ENCODE peak calls at places on chromosome 10, in six cellular contexts. N is NCI-H187; W is fibroblast of lung; S is GDM1; U is stimulated activated CD4-positive, alpha-beta T cell treated with anti-CD3 and anti-CD28 coated beads, Interleukin-15, amount 100 ng/mL, for 24 hours; P is stimulated activated CD8-positive, alpha-beta memory T cell treated with anti-CD3 and anti-CD28 coated beads, Interleukin-7, amount 100 ng/mL, for 1 hour. V is an unnamed sample.
A peak's percentile ranks its signal among the peaks of the same experiment; 100 is the strongest.

GRCh38 chr10:119302591-119303253 is 95.4 kb downstream of the GRK5 start:
- DNase-seq in N (no peak), W (no peak), S (no peak), U (no peak), P (no peak), V (no peak)

GRCh38 chr10:131777921-131778320 is 122.9 kb upstream of the PPP2R2D start:
- DNase-seq in N (no peak), W (no peak), S (no peak), U (no peak), P (no peak), V (no peak)

GRCh38 chr10:63683223-63683622 is 162.0 kb downstream of the REEP3 start:
- DNase-seq in N (no peak), W (no peak), S (no peak), U (no peak), P (no peak), V (no peak)

GRCh38 chr10:76922666-76923065 is 714.9 kb downstream of the KCNMA1 start:
- DNase-seq in N (no peak), W (peak; percentile 9), S (no peak), U (no peak), P (no peak), V (no peak)

GRCh38 chr10:49611166-49611814 is 1.2 kb downstream of the SLC18A3 start:
- DNase-seq in N (no peak), W (no peak), S (no peak), U (no peak), P (no peak), V (no peak)

GRCh38 chr10:69961168-69961863 is 91.3 kb upstream of the MACROH2A2 start:
- DNase-seq in N (no peak), W (peak; percentile 19), S (no peak), U (no peak), P (no peak), V (no peak)

GRCh38 chr10:13668126-13668525 is 81.4 kb downstream of the PRPF18 start:
- DNase-seq in N (no peak), W (no peak), S (no peak), U (no peak), P (no peak), V (no peak)

GRCh38 chr10:119453313-119453712 is 89.2 kb downstream of the RGS10 start:
- DNase-seq in N (no peak), W (no peak), S (no peak), U (no peak), P (no peak), V (no peak)

GRCh38 chr10:96271017-96271815 is at the start of gene BLNK:
- DNase-seq in N (no peak), W (no peak), S (no peak), U (no peak), P (no peak), V (no peak)

GRCh38 chr10:115417585-115418265 is 324.6 kb downstream of the ATRNL1 start:
- DNase-seq in N (peak; percentile 0), W (peak; percentile 44), S (peak; percentile 30), U (no peak), P (no peak), V (peak; percentile 1)

GRCh38 chr10:12387561-12388210 is 38.3 kb downstream of the CAMK1D start:
- DNase-seq in N (no peak), W (no peak), S (no peak), U (no peak), P (no peak), V (no peak)

GRCh38 chr10:127055263-127055662 is 141.1 kb downstream of the INSYN2A start:
- DNase-seq in N (no peak), W (no peak), S (no peak), U (no peak), P (no peak), V (no peak)

GRCh38 chr10:71683301-71683700 is 36.3 kb downstream of the C10orf105 start:
- DNase-seq in N (no peak), W (no peak), S (no peak), U (no peak), P (no peak), V (no peak)

GRCh38 chr10:44388641-44389040 is 3.7 kb upstream of the CXCL12 start:
- DNase-seq in N (no peak), W (no peak), S (no peak), U (no peak), P (no peak), V (no peak)

GRCh38 chr10:63273575-63273974 is 140.4 kb downstream of the NRBF2 start:
- DNase-seq in N (no peak), W (no peak), S (peak; percentile 16), U (no peak), P (no peak), V (no peak)

GRCh38 chr10:71219918-71220688 is 7.7 kb downstream of the UNC5B start:
- DNase-seq in N (no peak), W (no peak), S (no peak), U (no peak), P (no peak), V (no peak)

GRCh38 chr10:43970018-43970698 is 321.5 kb upstream of the ZNF32 start:
- DNase-seq in N (no peak), W (no peak), S (no peak), U (no peak), P (no peak), V (no peak)

GRCh38 chr10:108601856-108602255 is 1321.5 kb downstream of the XPNPEP1 start:
- DNase-seq in N (no peak), W (peak; percentile 54), S (no peak), U (no peak), P (no peak), V (no peak)

V was measured in CMK.